ENCODE peak calls at places on chromosomes 7 and 10, in nine cellular contexts. P is activated CD4-positive, CD25-positive, alpha-beta regulatory T cell treated with anti-CD3 and anti-CD28 coated beads, Interleukin-2, amount 50 U/mL, for 72 hours; A is NCI-H510A treated with DMSO at 0.1 percent for 48 hours; Z is NCI-H1105 treated with DMSO at 0.1 percent for 48 hours; M is CD4-positive, alpha-beta T cell; Q is fibroblast of pulmonary artery; N is mesothelial cell of epicardium; U is Calu3; C is NCI-H1417. T is an unnamed sample.

GRCh38 chr10:85623758-85624157 is 742.8 kb downstream of the GRID1 start:
- DNase-seq in P (no peak), A (no peak), Z (no peak), M (no peak), Q (no peak), N (no peak), U (no peak), C (no peak), T (no peak)

GRCh38 chr10:26621243-26621888 is 76.1 kb upstream of the PDSS1 start:
- DNase-seq in P (no peak), A (no peak), Z (no peak), M (no peak), Q (no peak), N (no peak), U (no peak), C (no peak), T (no peak)

GRCh38 chr10:28505359-28505959 is 27.5 kb upstream of the WAC start:
- DNase-seq in P (no peak), A (no peak), Z (no peak), M (no peak), Q (no peak), N (no peak), U (no peak), C (no peak), T (no peak)

GRCh38 chr7:120743128-120743527 is 114.8 kb downstream of the TSPAN12 start:
- DNase-seq in P (no peak), A (no peak), Z (peak), M (no peak), Q (no peak), N (no peak), U (peak), C (peak), T (no peak)

GRCh38 chr7:136957391-136957790 is 88.9 kb downstream of the CHRM2 start:
- DNase-seq in P (no peak), A (no peak), Z (no peak), M (no peak), Q (peak), N (no peak), U (no peak), C (no peak), T (peak)

GRCh38 chr10:23198940-23199767 is 7.0 kb downstream of the PTF1A start:
- DNase-seq in P (no peak), A (no peak), Z (peak), M (no peak), Q (no peak), N (no peak), U (no peak), C (peak), T (peak)

GRCh38 chr7:37493123-37493522 is 44.5 kb upstream of the ELMO1 start:
- DNase-seq in P (no peak), A (no peak), Z (no peak), M (no peak), Q (no peak), N (no peak), U (no peak), C (no peak), T (no peak)

GRCh38 chr10:71742301-71743098 is 22.9 kb upstream of the C10orf105 start:
- DNase-seq in P (no peak), A (no peak), Z (no peak), M (no peak), Q (no peak), N (no peak), U (no peak), C (peak), T (no peak)

GRCh38 chr7:26944959-26945358 is 80.6 kb upstream of the SKAP2 start:
- DNase-seq in P (no peak), A (no peak), Z (no peak), M (no peak), Q (no peak), N (no peak), U (no peak), C (no peak), T (no peak)

GRCh38 chr10:93294004-93294403 is 188.1 kb downstream of the MYOF start:
- DNase-seq in P (no peak), A (no peak), Z (no peak), M (no peak), Q (no peak), N (no peak), U (no peak), C (no peak), T (no peak)

GRCh38 chr7:99137418-99138180 is 6.3 kb downstream of the SMURF1 start:
- DNase-seq in P (no peak), A (no peak), Z (no peak), M (no peak), Q (peak), N (no peak), U (no peak), C (peak), T (peak)

GRCh38 chr10:99560277-99561126 is 27.8 kb downstream of the NKX2-3 start:
- DNase-seq in P (peak), A (peak), Z (peak), M (no peak), Q (peak), N (no peak), U (peak), C (peak), T (peak)

GRCh38 chr7:149725426-149725821 is 48.0 kb downstream of the ZNF467 start:
- DNase-seq in P (no peak), A (no peak), Z (no peak), M (no peak), Q (no peak), N (no peak), U (no peak), C (no peak), T (no peak)

GRCh38 chr7:1557006-1557405 is 1.0 kb upstream of the TMEM184A start:
- DNase-seq in P (no peak), A (no peak), Z (no peak), M (no peak), Q (no peak), N (no peak), U (no peak), C (no peak), T (no peak)

GRCh38 chr7:113202282-113202681 is 83.9 kb upstream of the SMIM30 start:
- DNase-seq in P (no peak), A (no peak), Z (no peak), M (no peak), Q (no peak), N (no peak), U (no peak), C (no peak), T (no peak)

GRCh38 chr7:76262683-76263402 is 39.6 kb upstream of the HSPB1 start:
- DNase-seq in P (no peak), A (peak), Z (peak), M (no peak), Q (peak), N (no peak), U (peak), C (peak), T (peak)

GRCh38 chr7:149310113-149310836 is 48.3 kb downstream of the ZNF783 start:
- DNase-seq in P (no peak), A (no peak), Z (peak), M (no peak), Q (peak), N (no peak), U (peak), C (peak), T (peak)

GRCh38 chr7:6160191-6160623 is 112.2 kb downstream of the CYTH3 start:
- DNase-seq in P (no peak), A (no peak), Z (no peak), M (no peak), Q (peak), N (no peak), U (peak), C (peak), T (peak)

GRCh38 chr10:97534746-97535367 is 36.1 kb downstream of the UBTD1 start:
- DNase-seq in P (no peak), A (no peak), Z (no peak), M (no peak), Q (peak), N (no peak), U (peak), C (no peak), T (no peak)

GRCh38 chr7:25260862-25261454 is 32.7 kb upstream of the NPVF start:
- DNase-seq in P (no peak), A (no peak), Z (no peak), M (no peak), Q (peak), N (no peak), U (peak), C (peak), T (peak)

GRCh38 chr7:133315332-133316040 is 62.6 kb downstream of the EXOC4 start:
- DNase-seq in P (no peak), A (no peak), Z (no peak), M (no peak), Q (peak), N (no peak), U (no peak), C (no peak), T (peak)

GRCh38 chr7:40918701-40919271 is 784.0 kb downstream of the SUGCT start:
- DNase-seq in P (no peak), A (no peak), Z (no peak), M (no peak), Q (peak), N (no peak), U (no peak), C (no peak), T (peak)

GRCh38 chr7:105776986-105777910 is 99.2 kb downstream of the ATXN7L1 start:
- DNase-seq in P (no peak), A (no peak), Z (no peak), M (no peak), Q (peak), N (no peak), U (no peak), C (no peak), T (peak)

GRCh38 chr7:13903997-13904396 is 85.5 kb downstream of the ETV1 start:
- DNase-seq in P (no peak), A (peak), Z (peak), M (no peak), Q (peak), N (no peak), U (no peak), C (no peak), T (no peak)

GRCh38 chr10:19031763-19032162 is 16.8 kb upstream of the MALRD1 start:
- DNase-seq in P (no peak), A (no peak), Z (no peak), M (no peak), Q (no peak), N (no peak), U (no peak), C (no peak), T (no peak)

GRCh38 chr10:110553905-110554304 is 13.6 kb upstream of the SMC3 start:
- DNase-seq in P (no peak), A (no peak), Z (no peak), M (no peak), Q (no peak), N (no peak), U (no peak), C (no peak), T (no peak)

GRCh38 chr7:149855368-149856305 is 17.5 kb downstream of the ZNF862 start:
- DNase-seq in P (no peak), A (no peak), Z (no peak), M (no peak), Q (peak), N (no peak), U (no peak), C (peak), T (peak)

GRCh38 chr10:58651040-58651439 is 138.4 kb downstream of the BICC1 start:
- DNase-seq in P (no peak), A (no peak), Z (peak), M (no peak), Q (peak), N (no peak), U (no peak), C (peak), T (peak)

GRCh38 chr7:40604601-40605438 is 470.0 kb downstream of the SUGCT start:
- DNase-seq in P (peak), A (no peak), Z (peak), M (no peak), Q (peak), N (peak), U (peak), C (peak), T (peak)

GRCh38 chr7:84847790-84848189 is 339.1 kb downstream of the SEMA3D start:
- DNase-seq in P (no peak), A (no peak), Z (no peak), M (no peak), Q (peak), N (no peak), U (no peak), C (no peak), T (no peak)

GRCh38 chr7:3559178-3559765 is 258.2 kb downstream of the SDK1 start:
- DNase-seq in P (no peak), A (no peak), Z (peak), M (no peak), Q (peak), N (no peak), U (peak), C (peak), T (peak)

GRCh38 chr7:125670926-125671572 is 741.4 kb upstream of the POT1 start:
- DNase-seq in P (no peak), A (peak), Z (peak), M (no peak), Q (peak), N (no peak), U (no peak), C (peak), T (peak)

GRCh38 chr10:15220426-15220825 is 51.9 kb upstream of the NMT2 start:
- DNase-seq in P (no peak), A (no peak), Z (no peak), M (no peak), Q (no peak), N (no peak), U (no peak), C (no peak), T (no peak)

GRCh38 chr7:22563621-22564241 is 63.7 kb upstream of the STEAP1B start:
- DNase-seq in P (no peak), A (no peak), Z (peak), M (no peak), Q (no peak), N (no peak), U (peak), C (peak), T (peak)